ENCODE peak calls at places on chromosome 16, in nine cellular contexts. I is fibroblast of mammary gland; Y is NCI-H1092; M is NCI-H1417; X is left cardiac atrium; P is activated CD4-positive, CD25-positive, alpha-beta regulatory T cell; A is cardiac muscle cell; H is GM20000; T is osteocyte. F is an unnamed sample.

GRCh38 chr16:35631261-35631945 is 2172.0 kb downstream of the TP53TG3F start:
- DNase-seq in P (no peak), I (no peak), H (no peak), T (no peak), Y (no peak), A (no peak), X (no peak), M (no peak), F (no peak)

GRCh38 chr16:57045694-57046381 is 46.5 kb upstream of the CPNE2 start:
- DNase-seq in X (peak), P (no peak), H (peak), Y (peak), T (no peak), M (no peak), A (peak), I (peak), F (peak)

GRCh38 chr16:11666108-11667055 is 1.9 kb upstream of the SNN start:
- DNase-seq in H (no peak), P (no peak), I (no peak), X (no peak), M (no peak), A (no peak), T (no peak), Y (no peak), F (no peak)

GRCh38 chr16:30541502-30542329 is 7.1 kb upstream of the ZNF747 start:
- DNase-seq in T (no peak), H (no peak), X (no peak), P (no peak), A (peak), I (peak), M (no peak), Y (no peak), F (no peak)

GRCh38 chr16:68823401-68823800 is 19.9 kb upstream of the TANGO6 start:
- DNase-seq in H (no peak), T (no peak), M (no peak), P (no peak), I (peak), A (no peak), X (no peak), Y (no peak), F (no peak)

GRCh38 chr16:31106509-31107464 is 1.4 kb upstream of the BCKDK start:
- DNase-seq in T (no peak), X (no peak), I (no peak), A (no peak), H (no peak), P (no peak), Y (no peak), M (no peak), F (no peak)

GRCh38 chr16:75908718-75909117 is 182.4 kb upstream of the CPHXL start:
- DNase-seq in M (no peak), X (no peak), H (no peak), T (no peak), P (no peak), I (no peak), Y (no peak), A (no peak), F (no peak)

GRCh38 chr16:57352636-57353047 is 5.9 kb upstream of the CCL22 start:
- DNase-seq in A (no peak), T (peak), M (no peak), P (no peak), I (no peak), X (no peak), H (no peak), Y (no peak), F (peak)

GRCh38 chr16:57127836-57128235 is 35.5 kb downstream of the CPNE2 start:
- DNase-seq in T (no peak), P (no peak), H (no peak), M (no peak), I (no peak), A (no peak), Y (no peak), X (no peak), F (no peak)

GRCh38 chr16:53821957-53822625 is 118.1 kb downstream of the FTO start:
- DNase-seq in Y (no peak), T (no peak), H (no peak), P (no peak), I (peak), A (no peak), X (no peak), M (no peak), F (no peak)

GRCh38 chr16:84631882-84632281 is 14.0 kb upstream of the COTL1 start:
- DNase-seq in H (no peak), M (no peak), I (no peak), Y (no peak), P (no peak), T (no peak), X (no peak), A (no peak), F (no peak)

GRCh38 chr16:84819644-84820304 is at the start of gene CRISPLD2:
- DNase-seq in X (peak), H (peak), P (peak), A (peak), Y (peak), T (peak), M (peak), I (peak), F (peak)

GRCh38 chr16:24539850-24540484 is 601 bp downstream of the RBBP6 start:
- DNase-seq in M (no peak), H (no peak), A (peak), T (peak), I (no peak), Y (peak), X (peak), P (peak), F (no peak)

GRCh38 chr16:50744911-50745310 is 3.0 kb downstream of the CYLD start:
- DNase-seq in P (no peak), I (peak), H (no peak), X (no peak), M (no peak), A (no peak), Y (no peak), T (no peak), F (no peak)

GRCh38 chr16:87723224-87723619 is 42.6 kb downstream of the KLHDC4 start:
- DNase-seq in A (peak), H (peak), T (no peak), Y (peak), I (peak), P (no peak), M (peak), X (peak), F (peak)

GRCh38 chr16:57377080-57377841 is 5.0 kb downstream of the CX3CL1 start:
- DNase-seq in A (no peak), P (no peak), I (no peak), X (no peak), H (peak), Y (no peak), T (no peak), M (no peak), F (no peak)

GRCh38 chr16:89367538-89368059 is 122.8 kb downstream of the ANKRD11 start:
- DNase-seq in X (no peak), Y (no peak), A (no peak), H (no peak), I (no peak), P (no peak), M (no peak), T (no peak), F (no peak)

GRCh38 chr16:743794-744500 is 3.1 kb upstream of the CIAO3 start:
- DNase-seq in X (no peak), M (no peak), H (no peak), T (no peak), I (no peak), P (no peak), Y (no peak), A (no peak), F (no peak)

GRCh38 chr16:73033271-73033998 is 14.5 kb downstream of the ZFHX3 start:
- DNase-seq in I (no peak), P (no peak), A (peak), T (no peak), X (no peak), H (no peak), M (peak), Y (no peak), F (no peak)

GRCh38 chr16:55465077-55465896 is 13.7 kb upstream of the MMP2 start:
- DNase-seq in A (peak), T (peak), M (peak), P (peak), H (peak), Y (peak), I (peak), X (peak), F (peak)

GRCh38 chr16:57385083-57385482 is 12.8 kb downstream of the CX3CL1 start:
- DNase-seq in Y (no peak), M (no peak), P (no peak), T (no peak), H (no peak), I (no peak), A (no peak), X (no peak), F (no peak)

GRCh38 chr16:24853830-24854229 is 8.1 kb downstream of the SLC5A11 start:
- DNase-seq in I (peak), Y (peak), H (no peak), M (peak), A (no peak), T (no peak), X (peak), P (no peak), F (no peak)

GRCh38 chr16:53865492-53865863 is 161.5 kb downstream of the FTO start:
- DNase-seq in A (no peak), Y (no peak), H (peak), I (peak), T (no peak), P (no peak), X (no peak), M (peak), F (no peak)

GRCh38 chr16:54277845-54278703 is 8.5 kb downstream of the IRX3 start:
- DNase-seq in H (no peak), T (no peak), A (peak), X (no peak), I (no peak), P (no peak), M (peak), Y (peak), F (no peak)

GRCh38 chr16:85583491-85584181 is 29.5 kb upstream of the GSE1 start:
- DNase-seq in A (no peak), X (no peak), P (no peak), T (no peak), Y (no peak), H (no peak), M (peak), I (peak), F (no peak)

GRCh38 chr16:19095699-19096098 is 18.1 kb upstream of the ITPRIPL2 start:
- DNase-seq in A (no peak), M (no peak), H (peak), X (no peak), P (no peak), T (no peak), I (no peak), Y (no peak), F (no peak)

GRCh38 chr16:87395181-87395842 is 3.2 kb downstream of the MAP1LC3B start:
- DNase-seq in T (no peak), X (no peak), H (no peak), P (no peak), Y (no peak), M (no peak), I (no peak), A (no peak), F (no peak)

GRCh38 chr16:89502319-89502843 is 5.8 kb upstream of the SPG7 start:
- DNase-seq in M (no peak), X (no peak), I (no peak), Y (no peak), P (no peak), T (no peak), A (no peak), H (no peak), F (no peak)

GRCh38 chr16:61179571-61179970 is 856.7 kb downstream of the CDH8 start:
- DNase-seq in H (no peak), A (no peak), P (no peak), M (no peak), X (no peak), T (no peak), Y (no peak), I (no peak), F (no peak)

GRCh38 chr16:9980981-9981380 is 201.2 kb downstream of the GRIN2A start:
- DNase-seq in H (no peak), I (no peak), M (no peak), T (no peak), Y (no peak), P (no peak), A (no peak), X (no peak), F (no peak)

GRCh38 chr16:23182675-23183485 is at the start of gene SCNN1G:
- DNase-seq in Y (no peak), M (peak), H (no peak), A (peak), P (no peak), T (no peak), I (no peak), X (peak), F (no peak)

F was measured in right atrium auricular region.